ENCODE peak calls at places on chromosomes 2 and 18, in four cellular contexts. L is transverse colon, U is A549, K is ovary. Y is an unnamed sample.
A peak's percentile ranks its signal among the peaks of the same experiment; 100 is the strongest.

GRCh38 chr18:23990474-23991410 is 23.8 kb upstream of the TTC39C start:
- DNase-seq in K (no peak), U (no peak), L (no peak), Y (no peak)

GRCh38 chr2:102606353-102606752 is 13.0 kb upstream of the SLC9A2 start:
- DNase-seq in L (no peak), K (no peak), U (no peak), Y (no peak)

GRCh38 chr2:101999122-101999789 is 7.5 kb downstream of the IL1R2 start:
- DNase-seq in L (peak; percentile 53), U (peak; percentile 33), K (no peak), Y (no peak)

GRCh38 chr18:23324861-23325260 is 128.2 kb upstream of the RIOK3 start:
- DNase-seq in L (no peak), K (no peak), U (no peak), Y (no peak)

GRCh38 chr18:40124107-40124506 is 1830.9 kb upstream of the PIK3C3 start:
- DNase-seq in L (no peak), K (no peak), U (no peak), Y (no peak)

GRCh38 chr2:54570925-54571694 is 115.0 kb downstream of the SPTBN1 start:
- DNase-seq in K (no peak), U (peak; percentile 71), L (peak; percentile 78), Y (no peak)

GRCh38 chr2:161651547-161651946 is 27.3 kb downstream of the SLC4A10 start:
- DNase-seq in K (no peak), L (no peak), U (no peak), Y (no peak)

GRCh38 chr2:149387411-149387810 is 57.0 kb downstream of the LYPD6 start:
- DNase-seq in U (no peak), L (no peak), K (no peak), Y (no peak)

GRCh38 chr2:233819884-233820765 is 34.2 kb downstream of the HJURP start:
- DNase-seq in L (peak; percentile 4), U (no peak), K (no peak), Y (no peak)

GRCh38 chr2:83640506-83640905 is 818.6 kb downstream of the SUCLG1 start:
- DNase-seq in K (no peak), U (no peak), L (no peak), Y (no peak)

GRCh38 chr2:70643715-70644114 is 90.1 kb upstream of the TGFA start:
- DNase-seq in L (peak; percentile 53), U (peak; percentile 36), K (no peak), Y (no peak)

GRCh38 chr2:121136323-121136722 is 148.7 kb downstream of the TFCP2L1 start:
- DNase-seq in U (no peak), L (no peak), K (no peak), Y (no peak)

GRCh38 chr18:30088238-30088637 is 954.3 kb downstream of the DSC3 start:
- DNase-seq in K (no peak), L (no peak), U (no peak), Y (no peak)

GRCh38 chr18:63298393-63299015 is 21.1 kb downstream of the BCL2 start:
- DNase-seq in L (no peak), U (no peak), K (no peak), Y (no peak)

GRCh38 chr2:18957909-18958308 is 368.5 kb upstream of the NT5C1B start:
- DNase-seq in U (no peak), L (no peak), K (no peak), Y (no peak)

GRCh38 chr2:73020657-73021370 is 50.7 kb downstream of the SFXN5 start:
- DNase-seq in K (no peak), U (peak; percentile 23), L (no peak), Y (no peak)

GRCh38 chr2:174161490-174161889 is 86.8 kb downstream of the OLA1 start:
- DNase-seq in L (no peak), U (no peak), K (no peak), Y (no peak)

GRCh38 chr18:13252696-13253410 is 34.3 kb downstream of the LDLRAD4 start:
- DNase-seq in L (no peak), U (no peak), K (no peak), Y (no peak)

GRCh38 chr2:134336352-134336751 is 82.5 kb downstream of the MGAT5 start:
- DNase-seq in K (no peak), L (no peak), U (no peak), Y (no peak)

GRCh38 chr2:18742382-18742781 is 153.0 kb upstream of the NT5C1B start:
- DNase-seq in K (peak; percentile 28), U (no peak), L (no peak), Y (no peak)

GRCh38 chr2:71613953-71614925 is 160.9 kb downstream of the DYSF start:
- DNase-seq in L (no peak), K (peak; percentile 6), U (no peak), Y (peak; percentile 78)

GRCh38 chr2:148989882-148990493 is 48.5 kb upstream of the LYPD6B start:
- DNase-seq in U (peak; percentile 46), L (peak; percentile 48), K (no peak), Y (no peak)

GRCh38 chr2:189631849-189632248 is 29.4 kb upstream of the ASNSD1 start:
- DNase-seq in U (no peak), L (no peak), K (no peak), Y (no peak)

GRCh38 chr2:59076079-59076619 is 835.0 kb upstream of the FANCL start:
- DNase-seq in U (no peak), K (no peak), L (no peak), Y (peak; percentile 7)

GRCh38 chr2:190571666-190572065 is 37.1 kb upstream of the NEMP2 start:
- DNase-seq in L (no peak), U (no peak), K (no peak), Y (peak; percentile 24)

GRCh38 chr2:197704434-197705142 is 581 bp upstream of the MARS2 start:
- DNase-seq in L (no peak), K (no peak), U (no peak), Y (no peak)
- TF ChIP-seq POLR2A in L (no peak), K (no peak), U (no peak), Y (no peak)

DNA sequence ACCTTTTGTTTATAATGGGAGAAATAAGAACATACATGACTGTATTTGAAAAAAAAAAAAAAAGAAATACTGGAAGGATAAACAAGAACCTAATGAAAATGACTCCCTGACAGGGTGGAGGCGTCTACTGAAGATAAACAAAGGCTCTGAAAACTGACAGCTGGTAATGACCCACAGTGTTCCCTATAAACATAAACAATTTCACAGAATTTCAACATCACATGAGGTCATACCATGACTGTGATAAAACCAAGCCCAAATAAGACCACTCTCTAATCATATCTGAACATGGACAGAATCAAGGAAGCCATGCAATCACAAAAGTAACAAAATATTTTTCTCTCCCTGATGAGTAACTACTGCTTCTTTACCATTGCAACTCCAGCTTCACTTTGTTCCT is 159.4 kb downstream of the FAM124B start:
- DNase-seq in U (no peak), L (no peak), K (no peak), Y (no peak)
- TF ChIP-seq EP300 in U (no peak), L (no peak), K (no peak), Y (no peak)

GRCh38 chr18:3397031-3397750 is 52.8 kb upstream of the TGIF1 start:
- DNase-seq in L (no peak), U (no peak), K (no peak), Y (no peak)
- TF ChIP-seq CTCF in L (no peak), U (no peak), K (no peak), Y (no peak)

DNA sequence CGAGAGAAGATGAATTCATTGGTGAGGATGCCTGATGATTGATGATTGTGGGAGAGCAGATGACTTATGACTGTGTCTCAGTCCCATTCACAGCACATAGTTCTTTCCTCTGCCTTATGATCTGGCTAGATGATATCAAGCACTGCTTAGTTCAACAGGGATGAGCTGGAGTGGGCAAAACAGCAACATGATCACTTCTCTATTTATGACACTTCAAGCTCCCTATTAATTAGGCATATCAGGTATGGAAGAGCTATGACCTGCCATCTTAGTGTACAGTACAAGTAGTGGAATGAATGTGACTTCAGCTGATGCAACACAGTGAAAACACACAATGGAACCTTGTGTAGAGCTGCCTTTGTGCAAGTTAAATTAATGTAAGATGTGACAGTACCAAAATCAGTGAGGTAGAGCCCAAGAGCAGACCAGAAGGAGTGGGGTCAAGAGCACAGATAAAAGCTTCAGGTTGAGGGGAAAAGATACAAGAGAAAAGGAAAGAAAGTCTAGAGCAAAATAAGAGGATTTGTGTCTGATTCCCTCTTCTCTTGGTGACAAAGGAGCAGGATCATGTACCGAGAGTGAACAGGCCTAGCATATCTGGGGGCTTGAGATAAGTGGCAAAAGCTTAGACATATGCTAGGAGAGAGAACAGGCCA is 93.0 kb upstream of the MYO3B start:
- DNase-seq in U (no peak), K (no peak), L (no peak), Y (no peak)
- TF ChIP-seq POLR2A in U (no peak), K (no peak), L (no peak), Y (no peak)

Y was measured in esophagus muscularis mucosa.